ENCODE peak calls at places on chromosomes 1 and 21, in ten cellular contexts. H is fibroblast of the aortic adventitia; Y is stimulated activated CD4-positive, alpha-beta T cell treated with anti-CD3 and anti-CD28 coated beads, Interleukin-15, amount 100 ng/mL, for 1 hour; V is NCI-H2107; A is BJ; N is HTR-8/SVneo; Z is upper lobe of right lung; I is DMS 273 treated with DMSO at 0.1 percent for 48 hours; S is AG10803; L is heart right ventricle. W is an unnamed sample.

GRCh38 chr1:216462061-216462775 is 39.0 kb upstream of the USH2A start:
- DNase-seq in H (peak; percentile 49), Y (no peak), V (no peak), A (no peak), N (no peak), Z (no peak), I (no peak), S (peak; percentile 5), L (no peak), W (peak; percentile 12)

GRCh38 chr1:29855761-29856160 is 619.4 kb downstream of the PTPRU start:
- DNase-seq in H (no peak), Y (no peak), V (no peak), A (no peak), N (no peak), Z (no peak), I (no peak), S (no peak), L (no peak), W (no peak)

GRCh38 chr1:201883786-201884185 is 4.9 kb upstream of the SHISA4 start:
- DNase-seq in H (peak; percentile 67), Y (no peak), V (no peak), A (no peak), N (no peak), Z (no peak), I (no peak), S (peak; percentile 70), L (peak; percentile 42), W (peak; percentile 87)

GRCh38 chr1:34441661-34442060 is 265.0 kb downstream of the C1orf94 start:
- DNase-seq in H (no peak), Y (no peak), V (no peak), A (no peak), N (no peak), Z (no peak), I (no peak), S (no peak), L (no peak), W (no peak)

GRCh38 chr1:22747021-22747734 is 36.5 kb downstream of the EPHB2 start:
- DNase-seq in H (peak; percentile 61), Y (no peak), V (no peak), A (no peak), N (peak; percentile 71), Z (no peak), I (no peak), S (peak; percentile 51), L (no peak), W (peak; percentile 69)

GRCh38 chr1:20630730-20631129 is 2.5 kb upstream of the PINK1 start:
- DNase-seq in H (peak; percentile 24), Y (no peak), V (no peak), A (no peak), N (no peak), Z (no peak), I (no peak), S (no peak), L (no peak), W (no peak)

GRCh38 chr1:230808268-230808872 is 60.0 kb downstream of the C1orf198 start:
- DNase-seq in H (peak; percentile 76), Y (no peak), V (no peak), A (no peak), N (no peak), Z (no peak), I (no peak), S (peak; percentile 72), L (no peak), W (peak; percentile 66)

GRCh38 chr1:230077436-230078221 is 10.6 kb downstream of the GALNT2 start:
- DNase-seq in H (peak; percentile 38), Y (no peak), V (no peak), A (no peak), N (no peak), Z (no peak), I (no peak), S (peak; percentile 34), L (no peak), W (peak; percentile 68)

GRCh38 chr1:29396438-29397255 is 160.3 kb downstream of the PTPRU start:
- DNase-seq in H (peak; percentile 23), Y (no peak), V (no peak), A (no peak), N (no peak), Z (no peak), I (no peak), S (peak; percentile 18), L (no peak), W (peak; percentile 39)

GRCh38 chr1:7558481-7558880 is 212.6 kb upstream of the VAMP3 start:
- DNase-seq in H (no peak), Y (no peak), V (no peak), A (no peak), N (no peak), Z (peak; percentile 34), I (no peak), S (no peak), L (no peak), W (no peak)

GRCh38 chr1:229953736-229954326 is 113.2 kb upstream of the GALNT2 start:
- DNase-seq in H (no peak), Y (no peak), V (no peak), A (no peak), N (no peak), Z (no peak), I (no peak), S (no peak), L (no peak), W (no peak)

GRCh38 chr1:101027194-101027772 is 1.7 kb upstream of the DPH5 start:
- DNase-seq in H (no peak), Y (no peak), V (no peak), A (no peak), N (no peak), Z (no peak), I (no peak), S (no peak), L (no peak), W (no peak)

GRCh38 chr21:40685121-40685630 is 161.8 kb downstream of the DSCAM start:
- DNase-seq in H (no peak), Y (no peak), V (no peak), A (no peak), N (no peak), Z (no peak), I (peak; percentile 26), S (no peak), L (peak; percentile 27), W (no peak)

GRCh38 chr1:203338335-203339036 is 12.4 kb downstream of the FMOD start:
- DNase-seq in H (peak; percentile 79), Y (peak; percentile 22), V (peak; percentile 53), A (no peak), N (peak; percentile 79), Z (no peak), I (peak; percentile 49), S (peak; percentile 55), L (peak; percentile 62), W (peak; percentile 72)

GRCh38 chr1:212727386-212728181 is 27.9 kb upstream of the BATF3 start:
- DNase-seq in H (no peak), Y (no peak), V (no peak), A (no peak), N (no peak), Z (no peak), I (no peak), S (peak; percentile 91), L (no peak), W (peak; percentile 88)

GRCh38 chr1:243325305-243325890 is 69.6 kb downstream of the SDCCAG8 start:
- DNase-seq in H (peak; percentile 86), Y (no peak), V (no peak), A (no peak), N (peak; percentile 41), Z (no peak), I (peak; percentile 10), S (peak; percentile 75), L (no peak), W (peak; percentile 66)

GRCh38 chr1:6880951-6881690 is 95.9 kb downstream of the CAMTA1 start:
- DNase-seq in H (no peak), Y (no peak), V (no peak), A (no peak), N (no peak), Z (no peak), I (no peak), S (no peak), L (no peak), W (no peak)

GRCh38 chr1:84853743-84854721 is 39.0 kb downstream of the LPAR3 start:
- DNase-seq in H (peak; percentile 74), Y (no peak), V (no peak), A (no peak), N (peak; percentile 57), Z (no peak), I (no peak), S (peak; percentile 43), L (no peak), W (peak; percentile 87)

GRCh38 chr1:15626269-15626668 is 9.0 kb downstream of the DDI2 start:
- DNase-seq in H (no peak), Y (no peak), V (no peak), A (no peak), N (no peak), Z (no peak), I (no peak), S (no peak), L (no peak), W (no peak)

GRCh38 chr1:85334962-85335361 is 58.5 kb upstream of the BCL10 start:
- DNase-seq in H (no peak), Y (no peak), V (no peak), A (no peak), N (no peak), Z (no peak), I (no peak), S (peak; percentile 42), L (no peak), W (no peak)

GRCh38 chr1:229452956-229453801 is 19.3 kb upstream of the ACTA1 start:
- DNase-seq in H (peak; percentile 47), Y (no peak), V (no peak), A (no peak), N (no peak), Z (no peak), I (peak; percentile 5), S (peak; percentile 43), L (no peak), W (peak; percentile 25)

GRCh38 chr1:153742411-153743142 is 14.7 kb downstream of the INTS3 start:
- DNase-seq in H (peak; percentile 73), Y (no peak), V (no peak), A (no peak), N (no peak), Z (no peak), I (no peak), S (peak; percentile 68), L (no peak), W (peak; percentile 79)

GRCh38 chr1:235008239-235008638 is 120.4 kb downstream of the TOMM20 start:
- DNase-seq in H (peak; percentile 43), Y (no peak), V (no peak), A (no peak), N (no peak), Z (no peak), I (no peak), S (no peak), L (no peak), W (no peak)

GRCh38 chr1:95780836-95781235 is 546.8 kb downstream of the RWDD3 start:
- DNase-seq in H (no peak), Y (no peak), V (no peak), A (no peak), N (no peak), Z (no peak), I (no peak), S (no peak), L (no peak), W (no peak)

GRCh38 chr1:201530741-201531521 is 8.0 kb upstream of the NAV1 start:
- DNase-seq in H (peak; percentile 95), Y (no peak), V (peak; percentile 65), A (peak; percentile 81), N (peak; percentile 84), Z (peak; percentile 77), I (peak; percentile 65), S (peak; percentile 94), L (peak; percentile 90), W (peak; percentile 95)

GRCh38 chr21:18070392-18070791 is 174.2 kb upstream of the CHODL start:
- DNase-seq in H (no peak), Y (no peak), V (no peak), A (no peak), N (no peak), Z (no peak), I (no peak), S (no peak), L (no peak), W (no peak)

GRCh38 chr21:41295721-41296254 is 20.8 kb upstream of the FAM3B start:
- DNase-seq in H (no peak), Y (no peak), V (no peak), A (no peak), N (no peak), Z (no peak), I (no peak), S (no peak), L (no peak), W (no peak)

GRCh38 chr1:77370161-77370560 is 88.3 kb downstream of the AK5 start:
- DNase-seq in H (no peak), Y (no peak), V (no peak), A (no peak), N (no peak), Z (no peak), I (no peak), S (peak; percentile 21), L (no peak), W (no peak)